ENCODE peak calls at places on chromosomes 3 and 15, in five cellular contexts. C, X, U, B and D are unnamed samples. For H3K36me3, the result is how much of the 10 kb centered on the place peaks cover.

GRCh38 chr3:124601189-124601588 is 129.1 kb upstream of the UMPS start:
- DNase-seq in U (no peak), X (no peak), C (no peak), B (no peak), D (no peak)

GRCh38 chr3:32374788-32375595 is 16.7 kb upstream of the CMTM7 start:
- DNase-seq in C (peak), X (peak), B (no peak), U (peak), D (peak)

GRCh38 chr3:139937674-139938279 is 2.8 kb downstream of the CLSTN2 start:
- DNase-seq in C (peak), U (no peak), B (no peak), X (no peak), D (peak)

GRCh38 chr3:43160664-43161063 is 54.8 kb upstream of the POMGNT2 start:
- DNase-seq in U (no peak), C (no peak), X (no peak), B (no peak), D (no peak)

GRCh38 chr3:102085431-102086226 is 236.3 kb downstream of the NFKBIZ start:
- DNase-seq in B (no peak), C (no peak), X (no peak), U (no peak), D (no peak)

GRCh38 chr3:128426128-128426921 is 40.4 kb downstream of the DNAJB8 start:
- DNase-seq in U (no peak), B (no peak), X (peak), C (peak), D (peak)

GRCh38 chr15:76168237-76168984 is 108.6 kb downstream of the TMEM266 start:
- DNase-seq in U (no peak), X (no peak), C (no peak), B (no peak), D (no peak)

GRCh38 chr3:4947028-4947427 is 32.2 kb upstream of the BHLHE40 start:
- DNase-seq in B (no peak), C (no peak), U (no peak), X (no peak), D (no peak)

GRCh38 chr3:130906374-130906995 is 12.6 kb downstream of the ATP2C1 start:
- DNase-seq in B (no peak), C (no peak), U (no peak), X (no peak), D (no peak)

GRCh38 chr3:62876064-62876463 is 848 bp upstream of the CADPS start:
- DNase-seq in B (no peak), C (no peak), X (peak), U (no peak), D (peak)

GRCh38 chr3:6250167-6250566 is 610.7 kb upstream of the GRM7 start:
- DNase-seq in B (no peak), C (no peak), X (no peak), U (no peak), D (no peak)

GRCh38 chr3:123409443-123410148 is 39.3 kb downstream of the ADCY5 start:
- DNase-seq in X (no peak), B (no peak), C (no peak), U (no peak), D (no peak)

GRCh38 chr3:123405936-123406510 is 42.9 kb downstream of the ADCY5 start:
- DNase-seq in X (no peak), U (no peak), C (no peak), B (no peak), D (no peak)

GRCh38 chr3:123405021-123405420 is 43.9 kb downstream of the ADCY5 start:
- DNase-seq in X (no peak), U (no peak), C (no peak), B (no peak), D (no peak)

GRCh38 chr3:123404391-123404790 is 44.5 kb downstream of the ADCY5 start:
- DNase-seq in C (no peak), U (no peak), X (no peak), B (no peak), D (no peak)

DNA sequence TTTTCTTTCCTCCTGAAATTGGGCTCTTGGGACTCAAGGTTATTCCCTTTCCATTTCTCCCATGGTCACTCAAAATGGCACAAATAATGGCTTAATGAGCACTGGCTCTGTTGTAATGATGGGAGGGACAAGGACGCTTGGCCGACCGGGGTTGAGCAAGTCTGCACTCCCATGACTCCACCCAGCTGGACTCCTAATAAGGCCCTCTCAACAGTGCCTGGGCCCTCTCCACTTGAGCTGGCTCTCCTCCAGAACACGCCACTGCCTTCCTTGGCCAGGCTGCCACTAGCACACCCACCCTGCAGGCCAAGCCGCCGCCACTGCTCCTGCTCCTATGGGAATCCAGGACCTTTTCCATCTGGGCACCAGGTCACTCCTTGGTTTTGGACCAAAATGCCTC is 42.3 kb downstream of the ADCY5 start:
- DNase-seq in X (no peak), C (no peak), U (no peak), B (no peak), D (no peak)
- TF ChIP-seq EP300 in X (no peak), C (no peak), U (no peak), B (no peak), D (no peak)

DNA sequence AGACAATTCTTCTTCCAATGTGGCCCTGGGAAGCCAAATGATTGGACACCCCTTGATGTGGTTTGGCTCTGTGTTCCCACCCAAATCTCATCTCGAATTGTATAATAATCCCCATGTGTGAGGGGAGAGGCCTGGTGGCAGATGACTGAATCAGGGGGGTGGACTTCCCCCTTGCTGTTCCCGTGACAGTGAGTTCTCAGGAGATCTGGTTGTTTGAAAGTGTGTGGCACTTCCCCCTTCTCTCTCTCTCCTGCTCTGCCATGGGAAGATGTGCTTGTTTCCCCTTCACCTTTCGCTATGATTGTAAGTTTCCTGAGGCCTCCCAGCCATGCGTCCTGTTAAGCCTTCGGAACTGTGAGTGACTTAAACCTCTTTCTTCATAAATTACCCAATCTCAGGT is 60.1 kb upstream of the PARL start:
- DNase-seq in X (no peak), C (no peak), U (peak), B (no peak), D (no peak)
- H3K36me3 ChIP-seq in X (under half), C (half or more), U (under half), B (under half), D (half or more)

GRCh38 chr3:107283948-107284347 is 93.3 kb upstream of the CCDC54 start:
- DNase-seq in B (no peak), X (no peak), C (no peak), U (no peak), D (no peak)

GRCh38 chr3:107285197-107285596 is 92.0 kb upstream of the CCDC54 start:
- DNase-seq in C (no peak), X (no peak), U (no peak), B (peak), D (peak)

GRCh38 chr3:107289354-107289753 is 87.9 kb upstream of the CCDC54 start:
- DNase-seq in X (no peak), U (no peak), C (no peak), B (no peak), D (no peak)

DNA sequence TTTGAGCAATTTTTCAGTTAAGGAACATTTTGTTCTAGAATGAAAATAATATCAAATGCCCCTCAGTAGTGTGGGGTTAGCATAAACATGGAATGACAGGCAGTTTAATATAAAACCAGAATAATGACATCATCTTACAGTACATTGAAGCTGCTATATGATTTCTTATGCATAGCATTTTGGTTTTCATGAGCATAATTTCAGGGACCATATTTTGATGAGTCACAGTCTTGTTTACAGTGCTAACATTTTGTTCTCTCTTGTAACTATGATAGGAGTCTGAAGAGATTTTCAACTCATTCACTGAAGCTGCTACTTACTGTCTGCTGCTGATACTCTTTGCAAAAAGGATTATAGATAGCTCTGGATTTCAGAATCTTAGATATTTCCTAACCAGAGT is 92.7 kb upstream of the CCDC54 start:
- DNase-seq in B (no peak), U (no peak), C (no peak), X (no peak), D (no peak)
- TF ChIP-seq JUND in B (no peak), U (no peak), C (no peak), X (no peak), D (no peak)

GRCh38 chr3:31285808-31286486 is 246.8 kb upstream of the STT3B start:
- DNase-seq in U (no peak), C (no peak), X (peak), B (no peak), D (no peak)
- TF ChIP-seq EP300 in U (no peak), C (no peak), X (peak), B (no peak), D (no peak)

DNA sequence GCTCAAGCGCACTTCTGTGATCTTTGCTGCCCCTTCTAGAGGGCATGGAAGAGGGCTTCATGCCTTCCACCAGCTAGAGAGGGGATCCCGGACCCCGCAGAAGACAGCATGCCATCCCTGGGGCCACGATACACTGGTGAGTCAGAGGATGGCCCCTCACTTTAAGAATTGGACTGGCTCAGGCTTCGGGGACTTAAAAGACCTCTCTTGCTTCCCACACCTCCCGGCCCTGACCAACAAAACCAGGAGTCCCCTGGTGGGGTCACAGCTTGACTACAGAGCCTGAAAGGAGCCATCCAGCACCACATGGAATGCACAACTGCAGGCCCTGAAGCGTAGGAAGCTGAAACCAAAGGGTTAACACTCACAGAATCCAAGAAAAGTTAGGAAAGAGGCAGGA is 92.4 kb downstream of the LRIG1 start:
- DNase-seq in C (no peak), B (no peak), X (no peak), U (no peak), D (no peak)
- H3K36me3 ChIP-seq in C (under half), B (half or more), X (half or more), U (under half), D (under half)

DNA sequence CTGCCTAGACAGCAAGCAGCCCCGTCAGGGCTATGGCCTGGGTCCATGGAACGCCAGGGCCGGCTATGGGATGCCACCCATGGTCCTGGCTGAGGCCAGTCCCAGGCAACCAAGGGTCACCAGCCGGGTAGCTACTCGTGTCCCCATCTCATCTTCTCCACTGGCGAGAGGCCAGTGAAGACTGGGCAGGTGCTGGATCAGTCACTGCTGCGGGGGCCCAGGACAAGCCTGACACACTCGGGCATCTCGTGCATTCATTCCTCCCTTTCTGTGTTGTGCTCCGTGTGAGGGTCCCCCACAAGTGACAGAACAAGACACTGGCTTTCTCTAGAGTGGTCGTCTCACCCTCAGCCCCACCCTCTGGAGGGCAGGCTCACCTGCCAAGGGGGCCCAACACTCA is 48.3 kb downstream of the ROPN1B start:
- DNase-seq in U (no peak), C (no peak), B (no peak), X (no peak), D (no peak)
- TF ChIP-seq JUND in U (no peak), C (no peak), B (no peak), X (no peak), D (no peak)

DNA sequence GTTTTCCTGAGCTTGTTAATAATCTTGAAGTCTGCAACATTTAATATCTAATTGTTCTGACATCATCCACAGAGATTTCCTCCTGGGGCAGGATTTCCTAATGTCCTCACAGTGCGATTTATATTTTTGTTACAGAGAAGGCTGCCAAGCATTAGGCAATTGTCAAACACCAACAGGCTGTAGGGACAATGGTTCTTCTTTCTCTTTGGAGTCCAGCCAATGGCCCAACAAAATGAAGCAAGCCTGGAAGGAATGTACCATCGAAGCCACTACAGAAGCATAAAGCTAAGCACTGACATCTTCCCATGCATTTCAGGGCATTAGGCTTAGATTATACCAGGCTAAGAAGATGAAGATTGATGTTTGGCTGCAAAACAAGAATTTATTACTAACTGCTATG is 173.0 kb upstream of the FRMD4B start:
- DNase-seq in C (no peak), B (no peak), U (no peak), X (no peak), D (no peak)
- TF ChIP-seq EP300 in C (no peak), B (no peak), U (no peak), X (no peak), D (no peak)

DNA sequence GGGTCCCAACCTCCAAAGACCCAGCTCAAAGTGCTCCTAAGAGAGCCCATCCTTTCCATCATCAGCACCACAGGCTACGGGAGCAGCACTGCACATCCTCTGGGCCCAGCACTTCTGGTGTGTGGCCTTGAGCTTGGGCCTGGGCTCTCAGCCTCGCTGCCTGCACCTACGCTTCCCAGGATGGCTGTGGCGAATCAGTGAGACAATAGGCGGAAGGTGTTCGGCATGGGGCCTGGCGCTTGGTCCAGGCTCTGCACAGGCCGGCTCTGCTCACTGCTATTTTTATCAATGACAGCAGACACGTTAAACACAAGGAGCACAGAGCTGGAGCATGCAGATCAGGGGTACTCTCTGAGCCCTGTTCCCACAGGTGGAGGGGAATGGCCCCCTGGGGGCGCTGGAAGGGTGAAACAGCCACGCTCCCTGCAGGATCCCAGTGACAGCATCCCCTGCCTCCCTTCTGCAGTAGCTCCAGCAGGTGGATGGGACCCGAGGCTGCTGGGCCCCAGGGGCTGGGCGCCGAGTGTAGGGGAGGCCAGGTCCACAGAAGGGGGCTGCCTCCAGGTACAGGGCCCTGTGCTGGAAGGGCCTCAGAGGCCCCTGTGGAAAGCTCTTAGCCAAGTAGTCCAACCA is 90.0 kb upstream of the RPL32 start:
- DNase-seq in B (no peak), X (no peak), C (no peak), U (no peak), D (no peak)
- H3K36me3 ChIP-seq in B (under half), X (half or more), C (half or more), U (under half), D (under half)